ENCODE peak calls at places on chromosome 6, in five cellular contexts. One of them, this sample, is unnamed.
A peak's percentile ranks its signal among the peaks of the same experiment; 100 is the strongest.

GRCh38 chr6:7732219-7732618 is 6.3 kb downstream of the BMP6 start:
- DNase-seq in stimulated activated CD4-positive, alpha-beta T cell treated with anti-CD3 and anti-CD28 coated beads, Interleukin-1b, Interleukin-23, amount 100 ng/mL, for 24 hours: no peak
- DNase-seq in GM20000: no peak
- DNase-seq in NCI-H526: no peak
- DNase-seq in neural progenitor cell: peak; percentile 22
- DNase-seq in this sample: no peak

GRCh38 chr6:113361014-113361645 is 496.0 kb upstream of the MARCKS start:
- DNase-seq in stimulated activated CD4-positive, alpha-beta T cell treated with anti-CD3 and anti-CD28 coated beads, Interleukin-1b, Interleukin-23, amount 100 ng/mL, for 24 hours: no peak
- DNase-seq in GM20000: no peak
- DNase-seq in NCI-H526: no peak
- DNase-seq in neural progenitor cell: no peak
- DNase-seq in this sample: no peak

GRCh38 chr6:3311798-3312197 is 53.1 kb downstream of the PSMG4 start:
- DNase-seq in stimulated activated CD4-positive, alpha-beta T cell treated with anti-CD3 and anti-CD28 coated beads, Interleukin-1b, Interleukin-23, amount 100 ng/mL, for 24 hours: no peak
- DNase-seq in GM20000: no peak
- DNase-seq in NCI-H526: no peak
- DNase-seq in neural progenitor cell: no peak
- DNase-seq in this sample: no peak

GRCh38 chr6:124962617-124963415 is 579 bp downstream of the RNF217 start:
- DNase-seq in stimulated activated CD4-positive, alpha-beta T cell treated with anti-CD3 and anti-CD28 coated beads, Interleukin-1b, Interleukin-23, amount 100 ng/mL, for 24 hours: no peak
- DNase-seq in GM20000: peak; percentile 28
- DNase-seq in NCI-H526: no peak
- DNase-seq in neural progenitor cell: peak; percentile 56
- DNase-seq in this sample: no peak

GRCh38 chr6:34459899-34460593 is 5.8 kb upstream of the PACSIN1 start:
- DNase-seq in stimulated activated CD4-positive, alpha-beta T cell treated with anti-CD3 and anti-CD28 coated beads, Interleukin-1b, Interleukin-23, amount 100 ng/mL, for 24 hours: peak; percentile 20
- DNase-seq in GM20000: peak; percentile 83
- DNase-seq in NCI-H526: peak; percentile 55
- DNase-seq in neural progenitor cell: peak; percentile 77
- DNase-seq in this sample: peak; percentile 78

GRCh38 chr6:33935439-33936080 is 131.8 kb upstream of the MLN start:
- DNase-seq in stimulated activated CD4-positive, alpha-beta T cell treated with anti-CD3 and anti-CD28 coated beads, Interleukin-1b, Interleukin-23, amount 100 ng/mL, for 24 hours: no peak
- DNase-seq in GM20000: no peak
- DNase-seq in NCI-H526: peak; percentile 78
- DNase-seq in neural progenitor cell: peak; percentile 49
- DNase-seq in this sample: no peak

GRCh38 chr6:152277826-152278247 is 359.3 kb downstream of the SYNE1 start:
- DNase-seq in stimulated activated CD4-positive, alpha-beta T cell treated with anti-CD3 and anti-CD28 coated beads, Interleukin-1b, Interleukin-23, amount 100 ng/mL, for 24 hours: no peak
- DNase-seq in GM20000: no peak
- DNase-seq in NCI-H526: no peak
- DNase-seq in neural progenitor cell: no peak
- DNase-seq in this sample: no peak

GRCh38 chr6:105546748-105547147 is 143.9 kb upstream of the PREP start:
- DNase-seq in stimulated activated CD4-positive, alpha-beta T cell treated with anti-CD3 and anti-CD28 coated beads, Interleukin-1b, Interleukin-23, amount 100 ng/mL, for 24 hours: no peak
- DNase-seq in GM20000: no peak
- DNase-seq in NCI-H526: no peak
- DNase-seq in neural progenitor cell: no peak
- DNase-seq in this sample: no peak

GRCh38 chr6:81987293-81987692 is 234.8 kb upstream of the TENT5A start:
- DNase-seq in stimulated activated CD4-positive, alpha-beta T cell treated with anti-CD3 and anti-CD28 coated beads, Interleukin-1b, Interleukin-23, amount 100 ng/mL, for 24 hours: no peak
- DNase-seq in GM20000: no peak
- DNase-seq in NCI-H526: no peak
- DNase-seq in neural progenitor cell: no peak
- DNase-seq in this sample: no peak

GRCh38 chr6:21109421-21110178 is 484.0 kb upstream of the SOX4 start:
- DNase-seq in stimulated activated CD4-positive, alpha-beta T cell treated with anti-CD3 and anti-CD28 coated beads, Interleukin-1b, Interleukin-23, amount 100 ng/mL, for 24 hours: no peak
- DNase-seq in GM20000: peak; percentile 8
- DNase-seq in NCI-H526: no peak
- DNase-seq in neural progenitor cell: no peak
- DNase-seq in this sample: peak; percentile 11

GRCh38 chr6:52144196-52145076 is 41.7 kb upstream of the IL17A start:
- DNase-seq in stimulated activated CD4-positive, alpha-beta T cell treated with anti-CD3 and anti-CD28 coated beads, Interleukin-1b, Interleukin-23, amount 100 ng/mL, for 24 hours: no peak
- DNase-seq in GM20000: no peak
- DNase-seq in NCI-H526: no peak
- DNase-seq in neural progenitor cell: no peak
- DNase-seq in this sample: peak; percentile 31

GRCh38 chr6:141848029-141848890 is 284.5 kb upstream of the GJE1 start:
- DNase-seq in stimulated activated CD4-positive, alpha-beta T cell treated with anti-CD3 and anti-CD28 coated beads, Interleukin-1b, Interleukin-23, amount 100 ng/mL, for 24 hours: no peak
- DNase-seq in GM20000: no peak
- DNase-seq in NCI-H526: no peak
- DNase-seq in neural progenitor cell: no peak
- DNase-seq in this sample: no peak

GRCh38 chr6:45323656-45324224 is 4.4 kb upstream of the RUNX2 start:
- DNase-seq in stimulated activated CD4-positive, alpha-beta T cell treated with anti-CD3 and anti-CD28 coated beads, Interleukin-1b, Interleukin-23, amount 100 ng/mL, for 24 hours: no peak
- DNase-seq in GM20000: no peak
- DNase-seq in NCI-H526: no peak
- DNase-seq in neural progenitor cell: no peak
- DNase-seq in this sample: no peak

GRCh38 chr6:157059781-157060180 is 263.5 kb downstream of the TMEM242 start:
- DNase-seq in stimulated activated CD4-positive, alpha-beta T cell treated with anti-CD3 and anti-CD28 coated beads, Interleukin-1b, Interleukin-23, amount 100 ng/mL, for 24 hours: no peak
- DNase-seq in GM20000: no peak
- DNase-seq in NCI-H526: no peak
- DNase-seq in neural progenitor cell: peak; percentile 61
- DNase-seq in this sample: no peak

GRCh38 chr6:7401103-7401502 is 11.5 kb downstream of the RIOK1 start:
- DNase-seq in stimulated activated CD4-positive, alpha-beta T cell treated with anti-CD3 and anti-CD28 coated beads, Interleukin-1b, Interleukin-23, amount 100 ng/mL, for 24 hours: no peak
- DNase-seq in GM20000: no peak
- DNase-seq in NCI-H526: no peak
- DNase-seq in neural progenitor cell: no peak
- DNase-seq in this sample: no peak

This sample was measured in GM12865.